ENCODE peak calls at places on chromosomes 3 and 15, in six cellular contexts. L is effector memory CD4-positive, alpha-beta T cell; J is H9; C is sigmoid colon; F is HepG2; N is fibroblast of lung. E is an unnamed sample.

GRCh38 chr15:60374628-60375081 is 23.1 kb downstream of the ANXA2 start:
- DNase-seq in L (no peak), N (peak; percentile 97), C (peak; percentile 74), J (peak; percentile 74), F (peak; percentile 98), E (peak; percentile 85)

GRCh38 chr3:79937567-79937966 is 169.8 kb upstream of the ROBO1 start:
- DNase-seq in L (no peak), N (no peak), F (no peak), J (no peak), C (no peak), E (no peak)

GRCh38 chr15:45174577-45174976 is 13.2 kb downstream of the SHF start:
- DNase-seq in C (no peak), J (no peak), F (no peak), L (no peak), N (no peak), E (no peak)

GRCh38 chr15:36598529-36599177 is 19.2 kb downstream of the CDIN1 start:
- DNase-seq in N (peak; percentile 66), C (no peak), J (no peak), L (no peak), F (no peak), E (peak; percentile 18)

GRCh38 chr3:72095521-72095920 is 310.6 kb upstream of the PROK2 start:
- DNase-seq in F (no peak), N (no peak), C (no peak), L (no peak), J (no peak), E (no peak)

GRCh38 chr15:89101302-89102191 is 13.3 kb downstream of the ABHD2 start:
- DNase-seq in J (no peak), C (peak; percentile 93), F (peak; percentile 45), L (no peak), N (peak; percentile 95), E (peak; percentile 97)

GRCh38 chr3:43855674-43856299 is 165.0 kb downstream of the ABHD5 start:
- DNase-seq in L (no peak), N (peak; percentile 69), J (peak; percentile 84), F (peak; percentile 11), C (no peak), E (peak; percentile 78)

GRCh38 chr15:40312370-40313158 is 4.8 kb upstream of the PLCB2 start:
- DNase-seq in L (no peak), C (no peak), J (no peak), N (no peak), F (no peak), E (no peak)

GRCh38 chr3:72336821-72337479 is 511.3 kb downstream of the SHQ1 start:
- DNase-seq in F (no peak), L (no peak), N (peak; percentile 95), J (peak; percentile 76), C (peak; percentile 95), E (peak; percentile 89)

GRCh38 chr15:50219820-50220219 is 37.8 kb downstream of the SLC27A2 start:
- DNase-seq in F (no peak), N (no peak), L (no peak), C (no peak), J (no peak), E (peak; percentile 36)

GRCh38 chr3:43257850-43258249 is 28.5 kb upstream of the SNRK start:
- DNase-seq in N (no peak), L (no peak), C (no peak), F (no peak), J (no peak), E (no peak)

GRCh38 chr3:190514163-190515153 is 573 bp downstream of the IL1RAP start:
- DNase-seq in L (peak; percentile 2), N (peak; percentile 62), J (peak; percentile 38), C (peak; percentile 71), F (peak; percentile 23), E (peak; percentile 73)

GRCh38 chr3:44950273-44950672 is 25.7 kb downstream of the ZDHHC3 start:
- DNase-seq in F (no peak), C (no peak), N (no peak), J (peak; percentile 46), L (no peak), E (no peak)

GRCh38 chr3:36813320-36813719 is 49.0 kb upstream of the DCLK3 start:
- DNase-seq in N (no peak), F (no peak), C (no peak), J (no peak), L (no peak), E (no peak)

GRCh38 chr3:13414040-13414729 is 5.9 kb downstream of the NUP210 start:
- DNase-seq in C (no peak), F (no peak), J (no peak), L (peak; percentile 66), N (no peak), E (no peak)

GRCh38 chr3:160556141-160556540 is 9.2 kb downstream of the KPNA4 start:
- DNase-seq in J (no peak), C (no peak), L (no peak), N (no peak), F (no peak), E (no peak)

GRCh38 chr3:127274200-127274599 is 13.6 kb downstream of the PRR20G start:
- DNase-seq in N (no peak), J (no peak), L (no peak), C (no peak), F (no peak), E (no peak)

GRCh38 chr15:81296673-81297072 is 27.3 kb downstream of the STARD5 start:
- DNase-seq in N (no peak), J (no peak), L (peak; percentile 67), C (peak; percentile 73), F (no peak), E (no peak)

GRCh38 chr3:153055779-153056178 is 106.2 kb upstream of the RAP2B start:
- DNase-seq in F (no peak), J (no peak), N (no peak), C (no peak), L (no peak), E (no peak)

GRCh38 chr3:192336286-192336685 is 391.1 kb downstream of the FGF12 start:
- DNase-seq in J (no peak), N (no peak), F (no peak), L (no peak), C (no peak), E (no peak)

GRCh38 chr3:7800006-7800780 is 701.4 kb upstream of the LMCD1 start:
- DNase-seq in L (no peak), F (no peak), N (peak; percentile 1), C (no peak), J (no peak), E (peak; percentile 29)

GRCh38 chr3:100256724-100257123 is 4.1 kb upstream of the TBC1D23 start:
- DNase-seq in C (no peak), J (no peak), F (no peak), N (peak; percentile 39), L (no peak), E (no peak)

GRCh38 chr15:96359772-96360498 is 29.4 kb downstream of the NR2F2 start:
- DNase-seq in J (peak; percentile 53), C (no peak), L (no peak), N (peak; percentile 53), F (no peak), E (peak; percentile 42)

GRCh38 chr3:95588473-95588872 is 1225.9 kb upstream of the EPHA6 start:
- DNase-seq in J (no peak), N (no peak), F (no peak), C (no peak), L (no peak), E (no peak)

GRCh38 chr3:136818191-136818850 is 605 bp upstream of the SLC35G2 start:
- DNase-seq in N (peak; percentile 72), C (peak; percentile 69), J (peak; percentile 88), L (no peak), F (peak; percentile 77), E (peak; percentile 85)

DNA sequence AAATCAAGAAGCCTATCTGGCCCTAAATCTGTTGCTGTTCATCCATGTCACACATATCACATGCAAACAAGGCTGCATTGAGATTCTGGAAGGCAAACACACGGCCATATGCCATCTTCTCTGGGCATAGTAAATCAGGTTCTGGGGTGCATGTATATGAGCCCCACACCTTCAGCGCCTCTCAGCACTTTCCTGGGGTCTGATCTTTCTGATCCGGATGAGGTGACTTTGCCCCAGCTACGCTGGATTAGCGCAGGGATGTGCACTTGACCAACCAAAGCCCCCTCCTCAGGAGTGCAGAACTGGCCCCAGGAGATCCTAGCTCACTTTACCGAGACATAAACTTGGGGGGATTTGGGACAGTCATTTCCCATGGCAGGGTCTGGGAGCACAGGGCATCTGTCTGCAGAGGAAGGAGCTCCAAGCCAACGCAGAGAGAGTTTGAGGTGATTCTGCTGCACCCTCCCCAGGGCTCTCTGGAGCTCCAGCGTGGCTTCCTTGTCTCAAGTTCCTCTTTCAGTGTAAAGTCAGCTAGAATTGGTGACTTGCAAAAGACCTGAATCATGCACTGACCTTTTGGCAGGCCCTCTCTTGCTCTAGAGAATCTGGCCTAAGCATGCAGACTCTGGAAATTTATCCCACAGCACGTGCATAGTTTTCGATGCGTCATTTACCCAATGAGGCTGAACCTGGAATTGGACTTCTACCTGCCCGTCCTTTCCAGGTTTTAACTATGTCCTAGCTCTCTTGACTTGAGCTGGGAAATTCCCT is 63.5 kb upstream of the KLF13 start:
- DNase-seq in J (no peak), N (peak; percentile 29), L (no peak), F (no peak), C (peak; percentile 67), E (peak; percentile 50)
- H3K4me1 ChIP-seq in J (no peaks in the 10 kb centered on the region), N (no peaks in the 10 kb centered on the region), L (peaks cover 55% of the 10 kb centered on the region), F (peaks cover 80% of the 10 kb centered on the region), C (peaks cover 13% of the 10 kb centered on the region), E (peaks cover 15% of the 10 kb centered on the region)

GRCh38 chr15:39247574-39247973 is 333.3 kb upstream of the THBS1 start:
- DNase-seq in C (no peak), J (no peak), L (no peak), F (no peak), N (no peak), E (peak; percentile 48)
- H3K4me1 ChIP-seq in C (no peaks in the 10 kb centered on the region), J (peaks cover 2% of the 10 kb centered on the region), L (no peaks in the 10 kb centered on the region), F (peaks cover 15% of the 10 kb centered on the region), N (peaks cover 2% of the 10 kb centered on the region), E (peaks cover 4% of the 10 kb centered on the region)

DNA sequence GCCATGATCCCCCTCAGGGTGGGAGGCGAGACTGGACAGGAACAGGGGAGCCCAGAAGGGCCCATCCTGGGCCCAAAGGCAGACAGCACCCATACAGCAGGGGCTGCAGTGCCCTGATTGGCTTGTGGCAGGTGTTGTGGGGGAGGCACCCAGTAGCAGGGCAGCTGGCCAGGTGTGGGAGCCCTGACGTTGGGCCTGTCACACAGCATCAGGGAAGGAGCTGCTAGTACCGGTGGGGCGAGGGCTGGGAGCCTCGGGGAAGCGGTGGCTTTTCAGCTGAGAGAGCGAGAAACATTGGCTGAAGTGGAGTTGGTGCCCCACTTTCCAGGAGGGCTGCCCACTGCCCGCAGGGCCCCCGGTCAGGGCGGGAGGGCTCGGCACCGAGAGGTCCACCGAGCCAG is 19.7 kb upstream of the CYP11A1 start:
- DNase-seq in J (no peak), C (no peak), N (no peak), L (no peak), F (no peak), E (no peak)
- H3K4me1 ChIP-seq in J (no peaks in the 10 kb centered on the region), C (no peaks in the 10 kb centered on the region), N (peaks cover 7% of the 10 kb centered on the region), L (no peaks in the 10 kb centered on the region), F (peaks cover 85% of the 10 kb centered on the region), E (peaks cover 19% of the 10 kb centered on the region)

DNA sequence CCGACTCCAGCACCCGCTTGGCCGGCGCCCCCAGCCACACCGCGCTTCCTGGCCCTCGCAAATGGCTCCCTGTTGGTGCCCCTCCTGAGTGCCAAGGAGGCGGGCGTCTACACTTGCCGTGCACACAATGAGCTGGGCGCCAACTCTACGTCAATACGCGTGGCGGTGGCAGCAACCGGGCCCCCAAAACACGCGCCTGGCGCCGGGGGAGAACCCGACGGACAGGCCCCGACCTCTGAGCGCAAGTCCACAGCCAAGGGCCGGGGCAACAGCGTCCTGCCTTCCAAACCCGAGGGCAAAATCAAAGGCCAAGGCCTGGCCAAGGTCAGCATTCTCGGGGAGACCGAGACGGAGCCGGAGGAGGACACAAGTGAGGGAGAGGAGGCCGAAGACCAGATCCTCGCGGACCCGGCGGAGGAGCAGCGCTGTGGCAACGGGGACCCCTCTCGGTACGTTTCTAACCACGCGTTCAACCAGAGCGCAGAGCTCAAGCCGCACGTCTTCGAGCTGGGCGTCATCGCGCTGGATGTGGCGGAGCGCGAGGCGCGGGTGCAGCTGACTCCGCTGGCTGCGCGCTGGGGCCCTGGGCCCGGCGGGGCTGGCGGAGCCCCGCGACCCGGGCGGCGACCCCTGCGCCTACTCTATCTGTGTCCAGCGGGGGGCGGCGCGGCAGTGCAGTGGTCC is 3.5 kb downstream of the ISLR2 start:
- DNase-seq in L (no peak), C (no peak), F (no peak), N (no peak), J (no peak), E (no peak)
- H3K4me1 ChIP-seq in L (peaks cover 22% of the 10 kb centered on the region), C (peaks cover 61% of the 10 kb centered on the region), F (no peaks in the 10 kb centered on the region), N (no peaks in the 10 kb centered on the region), J (no peaks in the 10 kb centered on the region), E (peaks cover 12% of the 10 kb centered on the region)